ENCODE peak calls at places on chromosomes 7 and 10, in five cellular contexts. C is astrocyte; T is lower lobe of right lung; U is CD4-positive, CD25-positive, alpha-beta regulatory T cell; N is SK-N-SH. F is an unnamed sample. For H3K4me1, the result is how much of the 10 kb centered on the place peaks cover.

GRCh38 chr10:71999360-72000072 is 35.3 kb downstream of the CHST3 start:
- DNase-seq in C (peak), T (no peak), U (no peak), N (peak), F (no peak)

GRCh38 chr10:116270691-116271592 is 2.1 kb downstream of the GFRA1 start:
- DNase-seq in C (no peak), T (no peak), U (no peak), N (peak), F (peak)

GRCh38 chr7:21945374-21946227 is at the start of gene CDCA7L:
- DNase-seq in C (peak), T (peak), U (peak), N (peak), F (peak)

GRCh38 chr10:126569513-126570447 is 100.7 kb downstream of the C10orf90 start:
- DNase-seq in C (peak), T (no peak), U (no peak), N (no peak), F (no peak)

GRCh38 chr7:29146082-29146706 is at the start of gene CPVL:
- DNase-seq in C (no peak), T (peak), U (no peak), N (peak), F (peak)

GRCh38 chr10:130863044-130863443 is 448.5 kb downstream of the TCERG1L start:
- DNase-seq in C (no peak), T (no peak), U (no peak), N (no peak), F (no peak)

GRCh38 chr10:116085333-116085732 is 187.7 kb downstream of the GFRA1 start:
- DNase-seq in C (no peak), T (no peak), U (no peak), N (no peak), F (no peak)

GRCh38 chr7:2956076-2956475 is 87.6 kb downstream of the CARD11 start:
- DNase-seq in C (no peak), T (no peak), U (no peak), N (no peak), F (peak)

GRCh38 chr7:112481833-112482669 is 1.3 kb downstream of the LSMEM1 start:
- DNase-seq in C (peak), T (no peak), U (no peak), N (no peak), F (no peak)

GRCh38 chr10:47043928-47044544 is 132.8 kb downstream of the PTPN20 start:
- DNase-seq in C (no peak), T (peak), U (no peak), N (no peak), F (no peak)

GRCh38 chr10:96243296-96243695 is 28.1 kb downstream of the BLNK start:
- DNase-seq in C (no peak), T (no peak), U (no peak), N (no peak), F (no peak)

GRCh38 chr7:116232402-116232749 is 22.0 kb downstream of the TES start:
- DNase-seq in C (peak), T (no peak), U (no peak), N (no peak), F (no peak)

GRCh38 chr10:103820101-103821062 is 35.0 kb downstream of the SH3PXD2A start:
- DNase-seq in C (peak), T (peak), U (no peak), N (peak), F (no peak)

GRCh38 chr7:106679153-106679931 is 18.4 kb upstream of the CCDC71L start:
- DNase-seq in C (peak), T (no peak), U (no peak), N (no peak), F (no peak)

GRCh38 chr10:130745831-130746230 is 565.7 kb downstream of the TCERG1L start:
- DNase-seq in C (no peak), T (no peak), U (no peak), N (no peak), F (peak)

GRCh38 chr7:47846117-47846836 is 102.0 kb downstream of the PKD1L1 start:
- DNase-seq in C (peak), T (no peak), U (no peak), N (no peak), F (no peak)

GRCh38 chr7:48090095-48090805 is 1.2 kb downstream of the UPP1 start:
- DNase-seq in C (peak), T (peak), U (no peak), N (no peak), F (peak)

GRCh38 chr7:24963218-24963617 is 16.8 kb downstream of the OSBPL3 start:
- DNase-seq in C (peak), T (peak), U (no peak), N (no peak), F (no peak)

DNA sequence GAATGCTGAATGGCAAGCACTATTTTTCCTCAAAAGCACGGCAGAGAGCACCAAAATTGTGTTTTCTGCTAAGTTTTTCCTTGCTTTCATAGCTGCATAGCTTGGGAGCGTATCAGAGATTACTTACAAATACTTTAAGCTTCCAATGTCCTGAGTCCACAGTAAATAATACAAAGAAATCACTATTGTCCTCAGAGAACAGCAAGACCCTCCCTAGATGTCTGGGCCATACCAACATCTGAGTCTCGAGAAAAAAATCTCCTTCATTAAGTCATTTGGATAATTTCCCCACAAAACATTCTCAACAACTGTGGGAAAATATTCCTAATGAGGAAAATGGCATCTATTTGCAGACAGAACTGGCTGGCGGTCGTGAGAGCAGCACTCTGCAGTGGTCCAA is 41.7 kb downstream of the SGMS1 start:
- DNase-seq in C (peak), T (no peak), U (no peak), N (no peak), F (no peak)
- H3K27ac ChIP-seq in C (no peak), T (no peak), U (no peak), N (peak), F (no peak)

GRCh38 chr10:79320785-79321493 is 26.3 kb upstream of the PPIF start:
- DNase-seq in C (peak), T (peak), U (no peak), N (no peak), F (no peak)

GRCh38 chr10:79322616-79323566 is 24.4 kb upstream of the PPIF start:
- DNase-seq in C (peak), T (peak), U (peak), N (no peak), F (no peak)

GRCh38 chr10:79323602-79324001 is 23.7 kb upstream of the PPIF start:
- DNase-seq in C (no peak), T (no peak), U (no peak), N (no peak), F (no peak)

GRCh38 chr10:79321951-79322350 is 25.3 kb upstream of the PPIF start:
- DNase-seq in C (no peak), T (no peak), U (no peak), N (no peak), F (no peak)

DNA sequence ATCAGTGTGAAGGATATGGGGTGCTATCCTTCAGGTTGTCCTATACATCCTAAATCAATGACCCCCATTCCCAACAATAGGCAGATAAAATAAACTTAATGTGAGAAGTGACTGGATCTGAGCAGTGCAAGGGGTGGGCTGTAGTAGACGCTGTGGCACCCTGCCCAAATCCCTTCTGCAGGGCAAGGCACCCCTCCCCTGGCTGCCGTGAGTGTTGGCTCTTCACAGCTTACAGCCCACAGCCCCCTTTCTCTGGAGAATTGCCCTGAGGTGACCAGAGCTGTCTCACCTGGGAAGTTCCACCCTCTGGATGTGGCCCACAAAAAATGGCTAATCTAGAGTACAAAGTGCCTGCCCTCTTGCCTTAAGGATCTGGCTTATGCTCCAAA is 25.8 kb upstream of the PPIF start:
- DNase-seq in C (no peak), T (peak), U (no peak), N (no peak), F (no peak)
- H3K4me1 ChIP-seq in C (half or more), T (under half), U (half or more), N (under half), F (under half)

GRCh38 chr10:94644352-94644751 is 39.2 kb upstream of the CYP2C18 start:
- DNase-seq in C (no peak), T (no peak), U (no peak), N (no peak), F (no peak)

GRCh38 chr10:94645285-94645684 is 38.2 kb upstream of the CYP2C18 start:
- DNase-seq in C (no peak), T (no peak), U (no peak), N (peak), F (no peak)

GRCh38 chr10:94640562-94640961 is 43.0 kb upstream of the CYP2C18 start:
- DNase-seq in C (no peak), T (no peak), U (no peak), N (peak), F (no peak)

GRCh38 chr10:94641480-94641879 is 42.0 kb upstream of the CYP2C18 start:
- DNase-seq in C (no peak), T (no peak), U (no peak), N (no peak), F (no peak)

GRCh38 chr10:94639902-94640301 is 43.6 kb upstream of the CYP2C18 start:
- DNase-seq in C (no peak), T (no peak), U (no peak), N (no peak), F (no peak)
- H3K27ac ChIP-seq in C (no peak), T (no peak), U (no peak), N (no peak), F (no peak)

GRCh38 chr10:75877877-75878276 is 446.5 kb downstream of the LRMDA start:
- DNase-seq in C (no peak), T (no peak), U (no peak), N (no peak), F (no peak)
- H3K4me1 ChIP-seq in C (under half), T (under half), U (under half), N (under half), F (under half)

GRCh38 chr10:19933772-19934171 is 117.5 kb downstream of the PLXDC2 start:
- DNase-seq in C (no peak), T (no peak), U (no peak), N (no peak), F (no peak)

GRCh38 chr10:19931886-19932285 is 115.7 kb downstream of the PLXDC2 start:
- DNase-seq in C (no peak), T (no peak), U (no peak), N (no peak), F (no peak)

GRCh38 chr10:19930936-19931859 is 115.0 kb downstream of the PLXDC2 start:
- DNase-seq in C (peak), T (no peak), U (no peak), N (peak), F (peak)

GRCh38 chr10:19932806-19933371 is 116.7 kb downstream of the PLXDC2 start:
- DNase-seq in C (no peak), T (no peak), U (no peak), N (no peak), F (no peak)

GRCh38 chr10:19929466-19930140 is 113.4 kb downstream of the PLXDC2 start:
- DNase-seq in C (peak), T (no peak), U (no peak), N (no peak), F (no peak)
- H3K27ac ChIP-seq in C (peak), T (peak), U (no peak), N (peak), F (peak)

GRCh38 chr10:119412244-119412750 is 130.2 kb downstream of the RGS10 start:
- DNase-seq in C (peak), T (peak), U (no peak), N (peak), F (peak)
- H3K4me1 ChIP-seq in C (under half), T (under half), U (under half), N (half or more), F (under half)

GRCh38 chr7:75847707-75848106 is 31.1 kb upstream of the RHBDD2 start:
- DNase-seq in C (no peak), T (no peak), U (no peak), N (no peak), F (peak)
- H3K27ac ChIP-seq in C (no peak), T (no peak), U (no peak), N (no peak), F (no peak)

GRCh38 chr10:110492069-110492782 is 5.5 kb upstream of the DUSP5 start:
- DNase-seq in C (no peak), T (no peak), U (no peak), N (no peak), F (no peak)

GRCh38 chr10:110488124-110488681 is 9.5 kb upstream of the DUSP5 start:
- DNase-seq in C (peak), T (no peak), U (no peak), N (no peak), F (no peak)

GRCh38 chr10:110491346-110491745 is 6.4 kb upstream of the DUSP5 start:
- DNase-seq in C (no peak), T (no peak), U (no peak), N (no peak), F (no peak)

GRCh38 chr10:110488944-110489343 is 8.8 kb upstream of the DUSP5 start:
- DNase-seq in C (no peak), T (no peak), U (no peak), N (no peak), F (no peak)

DNA sequence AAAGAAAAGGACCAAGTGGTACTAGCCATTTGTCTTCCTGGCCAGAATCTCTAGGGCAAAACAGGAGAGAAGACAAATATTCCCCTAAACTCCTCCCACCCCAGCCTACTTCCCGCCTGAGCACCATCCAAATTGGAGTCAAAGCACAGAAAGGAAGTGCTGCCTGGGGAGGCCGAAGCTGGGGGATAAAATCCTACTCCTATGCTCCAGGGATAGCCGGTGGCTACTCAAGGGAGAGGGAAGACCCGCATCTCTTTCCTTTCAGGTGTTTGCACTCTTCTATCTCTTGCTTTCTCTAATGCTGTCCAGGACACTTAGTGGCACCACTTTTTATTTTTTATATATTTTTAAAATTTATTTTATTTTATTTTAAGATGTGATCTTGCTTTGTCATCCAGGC is 7.1 kb upstream of the DUSP5 start:
- DNase-seq in C (no peak), T (no peak), U (no peak), N (no peak), F (no peak)
- H3K4me1 ChIP-seq in C (under half), T (under half), U (under half), N (under half), F (under half)

DNA sequence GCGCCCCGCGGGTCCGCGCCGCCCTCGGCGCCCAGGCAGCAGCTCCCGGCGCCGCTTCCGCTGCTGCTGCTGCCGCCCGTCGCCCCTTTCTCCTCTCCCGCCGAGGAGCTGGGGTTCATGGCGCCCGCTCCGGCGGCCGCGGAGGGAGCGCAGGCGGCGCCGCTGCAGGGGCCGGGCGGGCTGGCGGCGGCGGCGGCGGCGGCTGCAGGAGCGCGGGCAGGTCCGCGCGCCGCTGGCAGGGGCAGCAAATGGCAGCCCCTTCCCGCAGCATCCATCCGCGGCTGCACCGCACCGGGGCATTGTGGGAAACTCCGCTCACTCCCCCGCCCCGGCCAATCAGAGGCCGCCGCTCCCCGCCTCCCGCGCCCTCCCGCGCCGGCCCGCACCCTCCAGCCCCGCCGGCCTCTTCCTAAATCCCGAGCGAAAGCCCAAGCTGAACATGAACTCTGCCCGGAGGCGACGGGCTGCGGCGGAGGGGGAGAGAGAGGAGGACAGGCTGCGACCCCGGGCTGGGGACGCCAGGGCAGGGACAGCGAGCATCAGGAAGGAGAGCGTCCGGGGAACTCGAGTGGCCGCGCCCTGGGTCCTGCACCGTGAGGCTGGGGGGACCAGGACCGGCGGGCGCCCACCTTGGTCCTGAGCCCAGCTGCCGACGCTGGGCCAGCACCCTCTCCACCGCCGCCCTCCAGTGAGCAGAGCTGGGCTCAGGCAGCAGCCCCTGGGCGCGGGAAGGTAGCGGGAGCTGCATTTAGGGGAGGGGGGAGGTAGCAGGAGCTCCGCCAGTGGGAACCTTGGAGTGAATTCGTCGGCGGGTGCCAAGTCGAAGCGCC is at the start of gene DGKI:
- DNase-seq in C (no peak), T (peak), U (no peak), N (peak), F (peak)
- H3K27ac ChIP-seq in C (no peak), T (no peak), U (no peak), N (no peak), F (no peak)

F was measured in upper lobe of left lung.